ENCODE peak calls at places on chromosome 12, in four cellular contexts. P is fibroblast of mammary gland, U is lower leg skin, X is progenitor cell of endocrine pancreas. B is an unnamed sample.

GRCh38 chr12:124507188-124508109 is 60.0 kb downstream of the NCOR2 start:
- DNase-seq in U (no peak), P (peak; percentile 70), X (no peak), B (peak; percentile 79)

GRCh38 chr12:34397591-34398365 is 375.5 kb downstream of the ALG10 start:
- DNase-seq in U (peak; percentile 68), P (no peak), X (peak; percentile 6), B (peak; percentile 20)

GRCh38 chr12:128817115-128818015 is 6.4 kb downstream of the SLC15A4 start:
- DNase-seq in P (peak; percentile 82), U (no peak), X (no peak), B (peak; percentile 70)

GRCh38 chr12:116346751-116347150 is 69.3 kb upstream of the MED13L start:
- DNase-seq in X (no peak), U (no peak), P (peak; percentile 90), B (no peak)

GRCh38 chr12:121804417-121805111 is 755 bp downstream of the SETD1B start:
- DNase-seq in U (peak; percentile 88), X (no peak), P (no peak), B (peak; percentile 34)

GRCh38 chr12:84038241-84038640 is 874.4 kb downstream of the SLC6A15 start:
- DNase-seq in U (no peak), X (peak; percentile 22), P (no peak), B (no peak)

GRCh38 chr12:102847131-102847530 is 69.9 kb downstream of the PAH start:
- DNase-seq in U (no peak), P (no peak), X (no peak), B (no peak)

GRCh38 chr12:52257074-52257551 is 17.3 kb upstream of the KRT86 start:
- DNase-seq in U (peak; percentile 80), P (no peak), X (no peak), B (no peak)

GRCh38 chr12:104064842-104065441 is 611 bp downstream of the HCFC2 start:
- DNase-seq in P (no peak), X (no peak), U (peak; percentile 84), B (peak; percentile 20)

GRCh38 chr12:116045158-116045557 is 232.3 kb downstream of the MED13L start:
- DNase-seq in U (no peak), X (no peak), P (no peak), B (no peak)

GRCh38 chr12:53221203-53222076 is 10.6 kb downstream of the RARG start:
- DNase-seq in U (peak; percentile 93), P (peak; percentile 30), X (peak; percentile 79), B (peak; percentile 89)

GRCh38 chr12:130031571-130032189 is 127.9 kb upstream of the TMEM132D start:
- DNase-seq in X (peak; percentile 60), U (no peak), P (peak; percentile 26), B (no peak)

GRCh38 chr12:57888407-57889157 is 42.1 kb upstream of the CTDSP2 start:
- DNase-seq in X (no peak), P (peak; percentile 81), U (no peak), B (no peak)

GRCh38 chr12:114679452-114679875 is 4.5 kb downstream of the TBX3 start:
- DNase-seq in U (no peak), P (no peak), X (no peak), B (no peak)

GRCh38 chr12:40158592-40159111 is 52.8 kb upstream of the SLC2A13 start:
- DNase-seq in X (no peak), P (peak; percentile 71), U (no peak), B (no peak)

GRCh38 chr12:132373967-132374820 is 44.8 kb upstream of the GALNT9 start:
- DNase-seq in U (no peak), X (no peak), P (peak; percentile 20), B (no peak)

GRCh38 chr12:6604254-6605029 is 2.7 kb downstream of the CHD4 start:
- DNase-seq in P (peak; percentile 65), U (no peak), X (no peak), B (peak; percentile 53)

GRCh38 chr12:122965851-122966742 is at the start of gene ABCB9:
- DNase-seq in P (peak; percentile 84), X (peak; percentile 96), U (peak; percentile 97), B (peak; percentile 94)
- TF ChIP-seq CTCF in P (no peak), X (no peak), U (no peak), B (no peak)

GRCh38 chr12:94198469-94198868 is 50.1 kb downstream of the PLXNC1 start:
- DNase-seq in X (no peak), P (no peak), U (no peak), B (no peak)
- TF ChIP-seq CTCF in X (no peak), P (no peak), U (no peak), B (no peak)

DNA sequence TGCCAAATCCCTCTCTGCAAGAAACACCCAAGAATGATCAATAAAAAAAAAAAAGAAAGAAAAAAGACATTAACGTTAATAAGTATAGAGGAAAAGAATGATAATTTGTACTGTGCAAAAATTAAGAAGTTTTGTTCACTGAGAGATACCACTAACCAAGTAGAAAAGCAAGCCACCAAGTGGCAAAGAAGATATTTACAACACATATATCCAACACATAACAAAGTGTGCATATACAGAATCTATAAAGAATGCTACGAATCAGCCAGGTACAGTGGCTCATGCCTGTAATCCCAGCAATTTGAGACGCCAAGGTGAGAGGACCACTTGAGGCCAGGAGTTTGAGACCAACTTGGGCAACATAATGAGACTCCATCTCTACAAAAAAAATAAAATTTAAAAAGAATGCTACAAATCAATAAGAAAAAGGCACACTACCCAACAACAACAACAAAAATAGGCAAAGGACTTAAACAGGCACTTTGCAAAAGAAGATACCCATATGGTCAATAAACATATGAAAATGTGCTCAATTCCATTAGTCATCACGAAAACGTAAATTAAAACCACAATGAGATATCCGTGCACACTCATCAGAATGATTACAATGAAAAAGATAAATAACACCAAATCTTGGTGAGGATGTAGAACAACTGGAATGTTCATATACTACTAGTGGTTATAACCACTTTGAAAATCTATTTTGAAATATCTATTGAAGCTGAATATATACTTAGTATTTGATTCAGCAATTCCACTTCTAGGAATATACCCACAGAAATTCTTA is 19.8 kb downstream of the GALNT4 start:
- DNase-seq in U (no peak), P (peak; percentile 60), X (no peak), B (no peak)
- TF ChIP-seq CTCF in U (no peak), P (no peak), X (no peak), B (no peak)

DNA sequence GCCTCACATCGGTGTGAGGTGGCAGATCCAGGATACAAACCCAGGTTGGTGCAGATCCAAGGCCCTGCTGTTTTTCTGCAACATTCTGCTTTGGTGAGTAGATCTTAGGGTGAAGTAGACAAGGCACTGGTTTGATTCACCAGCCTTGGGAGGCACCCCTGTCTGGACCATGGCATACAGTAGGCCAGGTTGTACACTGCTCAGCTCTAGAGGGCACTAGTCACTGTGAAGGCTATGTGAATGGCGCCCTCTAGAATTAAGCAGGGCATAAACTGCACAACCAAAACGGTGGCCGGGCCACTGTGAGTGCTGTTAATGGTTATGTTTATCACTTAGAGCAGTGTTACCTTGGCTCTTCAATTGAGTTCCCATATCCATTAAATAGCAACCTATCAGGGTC is 280.6 kb upstream of the PWP1 start:
- DNase-seq in X (no peak), U (no peak), P (peak; percentile 29), B (no peak)
- TF ChIP-seq CTCF in X (peak; percentile 44), U (no peak), P (peak; percentile 35), B (no peak)

GRCh38 chr12:12899530-12900380 is 8.4 kb downstream of the GPRC5A start:
- DNase-seq in P (peak; percentile 98), U (no peak), X (no peak), B (peak; percentile 46)

GRCh38 chr12:12898911-12899511 is 7.6 kb downstream of the GPRC5A start:
- DNase-seq in X (no peak), P (no peak), U (no peak), B (no peak)

GRCh38 chr12:12900786-12901157 is 9.4 kb downstream of the GPRC5A start:
- DNase-seq in U (no peak), X (no peak), P (no peak), B (no peak)

GRCh38 chr12:12902036-12902435 is 10.7 kb downstream of the GPRC5A start:
- DNase-seq in P (peak; percentile 74), X (no peak), U (no peak), B (no peak)

GRCh38 chr12:12901158-12901791 is 9.9 kb downstream of the GPRC5A start:
- DNase-seq in U (peak; percentile 89), X (no peak), P (peak; percentile 99), B (no peak)
- TF ChIP-seq CTCF in U (no peak), X (no peak), P (no peak), B (no peak)

GRCh38 chr12:59459966-59460365 is 135.9 kb upstream of the SLC16A7 start:
- DNase-seq in P (peak; percentile 28), U (no peak), X (no peak), B (no peak)
- TF ChIP-seq CTCF in P (no peak), U (no peak), X (no peak), B (no peak)

GRCh38 chr12:8949525-8950286 is at the start of gene M6PR:
- DNase-seq in U (peak; percentile 99), P (peak; percentile 93), X (peak; percentile 92), B (peak; percentile 97)

GRCh38 chr12:8951744-8952143 is 2.3 kb upstream of the M6PR start:
- DNase-seq in X (no peak), U (no peak), P (no peak), B (no peak)

GRCh38 chr12:8950287-8950574 is 786 bp upstream of the M6PR start:
- DNase-seq in P (no peak), X (no peak), U (no peak), B (no peak)

GRCh38 chr12:8948711-8949524 is 527 bp downstream of the M6PR start:
- DNase-seq in X (no peak), U (no peak), P (peak; percentile 41), B (no peak)

DNA sequence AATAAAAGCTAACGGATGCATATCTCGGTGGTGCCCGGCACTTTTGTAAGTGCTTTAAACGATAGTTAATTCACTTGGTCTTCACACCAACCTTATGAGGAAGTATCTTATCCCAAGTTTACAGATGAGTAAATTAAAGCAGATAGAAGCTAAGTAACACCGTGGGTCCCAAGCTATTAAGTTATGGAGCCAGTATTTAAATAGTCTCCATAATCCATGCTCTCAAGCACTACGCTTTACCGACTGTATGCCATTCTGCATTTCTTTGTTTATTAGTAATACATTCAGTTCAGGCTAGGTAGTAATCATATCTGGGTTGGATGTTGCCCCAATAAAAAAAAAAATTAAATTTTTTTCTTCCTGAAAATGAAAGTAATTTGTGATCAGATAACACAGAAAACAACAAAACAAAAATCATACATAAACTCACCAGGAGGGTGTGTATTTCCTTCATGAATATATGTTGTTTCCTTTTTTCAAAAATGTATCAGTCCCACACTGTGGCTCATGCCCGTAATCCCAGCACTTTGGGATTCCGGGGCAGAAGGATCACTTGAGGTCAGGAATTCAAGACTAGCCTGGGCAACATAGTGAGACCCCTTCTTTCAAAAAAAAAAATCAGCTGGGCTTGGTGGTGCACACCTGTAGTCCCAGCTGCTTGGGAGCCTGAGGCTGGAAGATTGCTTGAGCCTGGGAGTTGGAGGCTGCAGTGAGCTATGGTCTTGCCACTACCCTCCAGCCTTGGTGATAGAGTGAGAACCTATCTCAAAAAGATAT is 1.4 kb upstream of the M6PR start:
- DNase-seq in P (no peak), U (no peak), X (no peak), B (no peak)
- TF ChIP-seq CTCF in P (no peak), U (no peak), X (no peak), B (no peak)

GRCh38 chr12:122811777-122812176 is 23.5 kb upstream of the HIP1R start:
- DNase-seq in X (no peak), U (no peak), P (no peak), B (no peak)

GRCh38 chr12:122803937-122804336 is 29.6 kb downstream of the CCDC62 start:
- DNase-seq in X (no peak), U (no peak), P (no peak), B (no peak)

GRCh38 chr12:122813310-122813713 is 21.9 kb upstream of the HIP1R start:
- DNase-seq in P (no peak), X (no peak), U (no peak), B (no peak)

GRCh38 chr12:122807651-122808050 is 27.6 kb upstream of the HIP1R start:
- DNase-seq in P (no peak), X (no peak), U (no peak), B (no peak)
- TF ChIP-seq CTCF in P (no peak), X (no peak), U (no peak), B (no peak)

B was measured in psoas muscle.